ENCODE peak calls at places on chromosomes 1 and 21, in five cellular contexts. One of them, this sample, is unnamed.
A peak's percentile ranks its signal among the peaks of the same experiment; 100 is the strongest.

GRCh38 chr1:232462200-232462599 is 167.7 kb downstream of the SIPA1L2 start:
- DNase-seq in GM23248: peak; percentile 9
- DNase-seq in neural progenitor cell: no peak
- DNase-seq in hepatocyte: peak; percentile 23
- DNase-seq in HCT116: no peak
- DNase-seq in this sample: peak; percentile 53

GRCh38 chr1:50658421-50659076 is 235.3 kb upstream of the DMRTA2 start:
- DNase-seq in HCT116: no peak
- DNase-seq in hepatocyte: no peak
- DNase-seq in neural progenitor cell: peak; percentile 60
- DNase-seq in GM23248: peak; percentile 61
- DNase-seq in this sample: no peak

GRCh38 chr1:193479187-193479586 is 292.8 kb upstream of the B3GALT2 start:
- DNase-seq in hepatocyte: no peak
- DNase-seq in neural progenitor cell: no peak
- DNase-seq in GM23248: no peak
- DNase-seq in HCT116: no peak
- DNase-seq in this sample: no peak

GRCh38 chr1:103058393-103058792 is 49.9 kb downstream of the COL11A1 start:
- DNase-seq in neural progenitor cell: no peak
- DNase-seq in hepatocyte: no peak
- DNase-seq in HCT116: no peak
- DNase-seq in GM23248: no peak
- DNase-seq in this sample: no peak

GRCh38 chr1:162632743-162633326 is 571 bp downstream of the DDR2 start:
- DNase-seq in neural progenitor cell: no peak
- DNase-seq in HCT116: no peak
- DNase-seq in hepatocyte: peak; percentile 12
- DNase-seq in GM23248: peak; percentile 62
- DNase-seq in this sample: no peak

GRCh38 chr1:160407819-160408801 is 7.7 kb downstream of the VANGL2 start:
- DNase-seq in hepatocyte: no peak
- DNase-seq in neural progenitor cell: no peak
- DNase-seq in HCT116: peak; percentile 29
- DNase-seq in GM23248: no peak
- DNase-seq in this sample: peak; percentile 84

GRCh38 chr1:24562625-24563024 is 6.7 kb downstream of the NCMAP start:
- DNase-seq in HCT116: no peak
- DNase-seq in neural progenitor cell: no peak
- DNase-seq in GM23248: no peak
- DNase-seq in hepatocyte: peak; percentile 57
- DNase-seq in this sample: peak; percentile 62

GRCh38 chr1:35243681-35244080 is 24.8 kb upstream of the ZMYM4 start:
- DNase-seq in neural progenitor cell: no peak
- DNase-seq in HCT116: no peak
- DNase-seq in GM23248: no peak
- DNase-seq in hepatocyte: peak; percentile 69
- DNase-seq in this sample: peak; percentile 6

GRCh38 chr21:37220433-37220980 is 46.6 kb downstream of the VPS26C start:
- DNase-seq in neural progenitor cell: no peak
- DNase-seq in GM23248: peak; percentile 69
- DNase-seq in hepatocyte: no peak
- DNase-seq in HCT116: no peak
- DNase-seq in this sample: no peak

GRCh38 chr1:78071696-78072095 is 25.9 kb downstream of the GIPC2 start:
- DNase-seq in neural progenitor cell: no peak
- DNase-seq in hepatocyte: no peak
- DNase-seq in GM23248: peak; percentile 15
- DNase-seq in HCT116: no peak
- DNase-seq in this sample: no peak

GRCh38 chr1:188669715-188670114 is 1807.9 kb downstream of the BRINP3 start:
- DNase-seq in hepatocyte: no peak
- DNase-seq in neural progenitor cell: no peak
- DNase-seq in HCT116: no peak
- DNase-seq in GM23248: no peak
- DNase-seq in this sample: peak; percentile 58

DNA sequence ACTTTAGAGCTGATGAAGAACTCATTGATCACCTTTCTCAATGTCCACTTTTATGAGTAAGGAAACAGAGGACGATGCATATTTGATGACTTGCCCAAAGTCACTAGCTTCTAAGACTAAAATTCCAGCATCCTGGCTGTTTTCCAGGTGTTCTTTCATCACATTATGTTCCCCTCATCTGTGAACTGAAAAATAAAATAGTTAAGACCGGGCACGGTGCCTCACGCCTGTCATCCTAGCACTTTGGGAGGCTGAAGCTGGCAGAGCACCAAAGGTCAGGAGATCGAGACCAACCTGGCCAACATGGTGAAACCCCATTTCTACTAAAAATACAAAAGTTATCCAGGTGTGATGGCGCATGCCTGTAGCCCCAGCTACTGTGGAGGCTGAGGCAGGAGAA is 297.5 kb downstream of the DUSP10 start:
- DNase-seq in neural progenitor cell: no peak
- DNase-seq in HCT116: no peak
- DNase-seq in hepatocyte: no peak
- DNase-seq in GM23248: no peak
- DNase-seq in this sample: no peak
- H2AFZ ChIP-seq in neural progenitor cell: no peak overlapping the region
- H2AFZ ChIP-seq in HCT116: no peak overlapping the region
- H2AFZ ChIP-seq in hepatocyte: no peak overlapping the region
- H2AFZ ChIP-seq in GM23248: no peak overlapping the region
- H2AFZ ChIP-seq in this sample: no peak overlapping the region

GRCh38 chr1:36737767-36738166 is 255.1 kb upstream of the CSF3R start:
- DNase-seq in GM23248: no peak
- DNase-seq in HCT116: no peak
- DNase-seq in hepatocyte: no peak
- DNase-seq in neural progenitor cell: peak; percentile 36
- DNase-seq in this sample: no peak
- TF ChIP-seq EZH2phosphoT487 in GM23248: no peak
- TF ChIP-seq EZH2phosphoT487 in HCT116: no peak
- TF ChIP-seq EZH2phosphoT487 in hepatocyte: no peak
- TF ChIP-seq EZH2phosphoT487 in neural progenitor cell: no peak
- TF ChIP-seq EZH2phosphoT487 in this sample: no peak

GRCh38 chr1:31238986-31239613 is 587 bp downstream of the NKAIN1 start:
- DNase-seq in neural progenitor cell: peak; percentile 80
- DNase-seq in GM23248: peak; percentile 44
- DNase-seq in hepatocyte: peak; percentile 62
- DNase-seq in HCT116: no peak
- DNase-seq in this sample: no peak
- TF ChIP-seq EZH2 in neural progenitor cell: peak; percentile 42
- TF ChIP-seq EZH2 in GM23248: peak; percentile 56
- TF ChIP-seq EZH2 in hepatocyte: no peak
- TF ChIP-seq EZH2 in HCT116: no peak
- TF ChIP-seq EZH2 in this sample: no peak

GRCh38 chr1:29339176-29339575 is 102.9 kb downstream of the PTPRU start:
- DNase-seq in HCT116: no peak
- DNase-seq in GM23248: no peak
- DNase-seq in hepatocyte: no peak
- DNase-seq in neural progenitor cell: no peak
- DNase-seq in this sample: peak; percentile 17
- H2AFZ ChIP-seq in HCT116: no peak overlapping the region
- H2AFZ ChIP-seq in GM23248: no peak overlapping the region
- H2AFZ ChIP-seq in hepatocyte: no peak overlapping the region
- H2AFZ ChIP-seq in neural progenitor cell: no peak overlapping the region
- H2AFZ ChIP-seq in this sample: no peak overlapping the region

DNA sequence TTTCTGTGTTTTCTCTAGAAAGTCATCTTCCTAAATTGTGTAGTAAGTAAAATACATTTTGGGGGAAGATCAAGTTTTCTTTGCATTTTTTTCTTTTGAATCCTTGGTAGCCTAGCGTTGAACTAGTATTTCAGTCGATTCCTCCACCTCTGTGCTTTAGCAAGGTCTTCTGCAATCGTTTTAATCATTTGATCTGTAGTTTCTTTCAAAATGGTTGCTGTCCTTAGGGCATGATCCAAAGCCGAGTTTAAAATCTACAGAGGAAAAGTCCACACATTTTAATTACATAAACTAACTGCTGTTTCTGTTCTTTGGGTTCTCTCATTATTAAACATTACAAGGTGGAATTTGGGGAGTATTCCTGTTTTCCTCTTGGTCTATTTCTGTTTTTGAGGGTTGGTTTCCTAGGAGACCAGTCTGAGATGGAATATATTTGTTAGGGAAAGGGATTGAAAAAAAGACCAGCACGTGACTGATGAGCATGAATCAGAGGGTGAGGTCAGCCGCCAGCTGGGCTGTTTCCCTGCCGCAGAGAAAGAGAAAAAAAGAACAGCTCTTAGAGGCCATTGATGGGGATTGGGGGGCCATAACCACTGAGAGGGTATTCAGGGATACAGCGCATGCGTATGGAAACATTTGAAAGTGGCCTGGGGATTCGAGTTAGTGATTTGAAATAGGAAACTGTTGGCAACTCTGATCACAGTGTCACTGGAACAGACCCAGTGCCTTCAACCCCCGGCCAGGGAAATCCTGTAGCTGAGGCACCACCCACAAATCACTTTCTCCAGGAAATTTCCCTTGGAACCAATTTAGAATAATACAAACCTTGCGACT is 40.6 kb downstream of the AKNAD1 start:
- DNase-seq in hepatocyte: peak; percentile 83
- DNase-seq in GM23248: peak; percentile 96
- DNase-seq in neural progenitor cell: peak; percentile 35
- DNase-seq in HCT116: no peak
- DNase-seq in this sample: peak; percentile 44
- TF ChIP-seq EZH2phosphoT487 in hepatocyte: no peak
- TF ChIP-seq EZH2phosphoT487 in GM23248: no peak
- TF ChIP-seq EZH2phosphoT487 in neural progenitor cell: no peak
- TF ChIP-seq EZH2phosphoT487 in HCT116: no peak
- TF ChIP-seq EZH2phosphoT487 in this sample: no peak

GRCh38 chr1:3153197-3153596 is 84.2 kb downstream of the PRDM16 start:
- DNase-seq in GM23248: no peak
- DNase-seq in neural progenitor cell: no peak
- DNase-seq in hepatocyte: no peak
- DNase-seq in HCT116: no peak
- DNase-seq in this sample: no peak
- TF ChIP-seq EZH2 in GM23248: no peak
- TF ChIP-seq EZH2 in neural progenitor cell: no peak
- TF ChIP-seq EZH2 in hepatocyte: no peak
- TF ChIP-seq EZH2 in HCT116: no peak
- TF ChIP-seq EZH2 in this sample: no peak

GRCh38 chr1:203289281-203289981 is 15.9 kb upstream of the BTG2 start:
- DNase-seq in GM23248: no peak
- DNase-seq in HCT116: no peak
- DNase-seq in hepatocyte: peak; percentile 44
- DNase-seq in neural progenitor cell: no peak
- DNase-seq in this sample: no peak
- H2AFZ ChIP-seq in GM23248: no peak overlapping the region
- H2AFZ ChIP-seq in HCT116: no peak overlapping the region
- H2AFZ ChIP-seq in hepatocyte: no peak overlapping the region
- H2AFZ ChIP-seq in neural progenitor cell: peak overlapping the region; percentile 0
- H2AFZ ChIP-seq in this sample: no peak overlapping the region

DNA sequence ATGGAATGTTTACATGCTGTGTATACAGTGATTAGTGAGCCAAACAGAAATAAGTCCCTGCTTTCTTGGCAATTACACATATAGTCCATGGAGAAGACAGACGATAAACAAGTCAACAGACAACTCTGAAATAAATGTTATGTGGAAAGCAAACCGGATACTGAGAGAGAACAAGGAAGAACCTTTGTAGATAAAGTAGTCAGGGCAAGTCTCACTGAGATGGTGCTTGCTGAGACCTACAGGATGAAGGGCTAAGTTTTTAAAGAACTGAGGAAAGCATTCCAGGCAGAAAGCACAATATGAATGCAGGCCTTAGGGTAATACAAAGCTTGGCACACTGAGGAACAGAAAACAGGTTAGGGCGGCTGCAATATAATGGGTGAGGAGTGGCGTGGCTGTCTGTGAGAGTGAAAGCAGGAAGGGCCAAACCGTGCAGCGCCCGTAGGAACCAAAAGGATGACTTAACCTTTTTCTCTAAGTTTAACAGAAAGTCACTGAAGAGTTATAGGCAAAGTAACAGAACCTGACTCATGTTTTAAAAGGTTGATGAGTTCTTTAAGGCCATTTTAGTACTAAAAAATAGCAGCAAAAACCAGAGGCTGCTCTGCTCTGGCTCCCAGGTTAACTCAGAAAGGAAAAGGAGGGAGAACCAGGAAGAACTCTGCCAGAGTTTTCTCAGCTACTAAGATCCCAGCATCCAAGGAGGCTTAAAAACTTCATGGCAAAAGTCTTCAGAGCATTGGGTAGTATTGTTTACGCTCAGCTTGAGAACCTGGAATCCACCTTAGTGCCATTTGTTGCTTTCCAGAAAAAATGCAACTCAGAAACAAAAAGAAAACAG is 8.7 kb upstream of the TTF2 start:
- DNase-seq in HCT116: no peak
- DNase-seq in neural progenitor cell: no peak
- DNase-seq in GM23248: peak; percentile 46
- DNase-seq in hepatocyte: no peak
- DNase-seq in this sample: peak; percentile 24
- TF ChIP-seq EZH2phosphoT487 in HCT116: no peak
- TF ChIP-seq EZH2phosphoT487 in neural progenitor cell: no peak
- TF ChIP-seq EZH2phosphoT487 in GM23248: no peak
- TF ChIP-seq EZH2phosphoT487 in hepatocyte: no peak
- TF ChIP-seq EZH2phosphoT487 in this sample: no peak

DNA sequence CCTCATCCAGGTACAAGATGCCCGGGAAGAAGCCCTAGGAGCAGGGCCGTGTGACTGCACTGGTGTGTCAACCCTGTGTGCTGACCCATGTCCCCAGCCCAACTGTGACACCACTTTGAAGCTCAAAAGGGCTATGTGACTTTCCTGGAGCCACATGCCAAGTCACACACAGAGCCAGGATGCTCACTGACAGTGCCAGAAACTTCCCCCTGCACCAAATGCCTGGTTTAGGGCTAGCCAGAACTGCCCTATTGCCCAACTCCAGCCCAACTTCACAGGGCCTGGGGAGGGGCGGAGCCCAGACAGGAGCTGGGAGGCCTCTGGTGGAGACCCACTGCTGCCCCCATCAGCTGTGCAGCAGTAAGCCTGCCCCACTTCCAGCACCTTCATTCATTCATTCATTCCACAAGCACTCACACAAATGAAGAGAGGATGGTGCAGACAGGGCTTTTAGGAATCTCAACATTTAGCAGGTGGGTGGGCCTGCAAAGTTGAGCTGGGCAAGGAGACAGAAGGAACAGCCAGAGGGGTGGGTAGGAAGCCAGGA is 36.7 kb downstream of the KCNQ4 start:
- DNase-seq in neural progenitor cell: peak; percentile 58
- DNase-seq in hepatocyte: no peak
- DNase-seq in GM23248: no peak
- DNase-seq in HCT116: no peak
- DNase-seq in this sample: no peak
- TF ChIP-seq EZH2 in neural progenitor cell: no peak
- TF ChIP-seq EZH2 in hepatocyte: no peak
- TF ChIP-seq EZH2 in GM23248: no peak
- TF ChIP-seq EZH2 in HCT116: no peak
- TF ChIP-seq EZH2 in this sample: no peak

GRCh38 chr1:21028520-21029145 is 148.1 kb downstream of the EIF4G3 start:
- DNase-seq in neural progenitor cell: no peak
- DNase-seq in hepatocyte: no peak
- DNase-seq in HCT116: no peak
- DNase-seq in GM23248: no peak
- DNase-seq in this sample: no peak
- H2AFZ ChIP-seq in neural progenitor cell: no peak overlapping the region
- H2AFZ ChIP-seq in hepatocyte: no peak overlapping the region
- H2AFZ ChIP-seq in HCT116: no peak overlapping the region
- H2AFZ ChIP-seq in GM23248: no peak overlapping the region
- H2AFZ ChIP-seq in this sample: no peak overlapping the region